ENCODE peak calls at places on chromosomes 11 and 22, in four cellular contexts. T is pons, W is H9, S is Calu3. H is an unnamed sample.
A peak's percentile ranks its signal among the peaks of the same experiment; 100 is the strongest.

GRCh38 chr22:48587236-48587865 is 1240.3 kb downstream of the BRD1 start:
- DNase-seq in S (no peak), T (no peak), W (no peak), H (no peak)

GRCh38 chr22:46091277-46091977 is 58.9 kb upstream of the PPARA start:
- DNase-seq in T (no peak), W (no peak), S (no peak), H (no peak)

GRCh38 chr11:134579709-134580634 is 167.9 kb upstream of the B3GAT1 start:
- DNase-seq in T (no peak), W (peak; percentile 26), S (no peak), H (no peak)

GRCh38 chr11:134719397-134719796 is 307.4 kb upstream of the B3GAT1 start:
- DNase-seq in T (no peak), W (no peak), S (no peak), H (no peak)

GRCh38 chr11:128802358-128802981 is 64.6 kb downstream of the KCNJ1 start:
- DNase-seq in T (peak; percentile 30), S (peak; percentile 22), W (peak; percentile 68), H (no peak)

GRCh38 chr11:59187587-59187986 is 15.7 kb downstream of the DTX4 start:
- DNase-seq in W (no peak), S (no peak), T (no peak), H (peak; percentile 69)

GRCh38 chr11:9613830-9614762 is 40.6 kb downstream of the WEE1 start:
- DNase-seq in W (peak; percentile 81), T (peak; percentile 73), S (peak; percentile 94), H (peak; percentile 92)

GRCh38 chr22:27850000-27850465 is 48.5 kb upstream of the MN1 start:
- DNase-seq in T (no peak), S (no peak), W (no peak), H (no peak)

GRCh38 chr22:30598986-30599385 is 7.3 kb upstream of the PES1 start:
- DNase-seq in W (no peak), S (no peak), T (no peak), H (no peak)